ENCODE peak calls at places on chromosome 13, in nine cellular contexts. R is GM23338, F is nephron progenitor cell, M is neural crest cell, D is neural progenitor cell, I is stomach, K is cardiac muscle cell, G is Calu3, V is right atrium auricular region. T is an unnamed sample.

GRCh38 chr13:85772379-85772778 is 26.8 kb downstream of the SLITRK6 start:
- DNase-seq in R (no peak), F (no peak), M (no peak), D (no peak), I (no peak), K (no peak), G (no peak), V (no peak), T (no peak)

GRCh38 chr13:59447846-59448620 is 715.7 kb downstream of the DIAPH3 start:
- DNase-seq in R (peak), F (no peak), M (no peak), D (peak), I (no peak), K (no peak), G (no peak), V (no peak), T (no peak)

GRCh38 chr13:26563713-26564112 is 6.2 kb downstream of the WASF3 start:
- DNase-seq in R (no peak), F (no peak), M (no peak), D (no peak), I (no peak), K (no peak), G (no peak), V (no peak), T (no peak)

GRCh38 chr13:97493471-97493870 is 59.5 kb downstream of the RAP2A start:
- DNase-seq in R (no peak), F (no peak), M (no peak), D (no peak), I (no peak), K (no peak), G (no peak), V (no peak), T (no peak)

GRCh38 chr13:84445776-84446175 is 563.5 kb upstream of the SLITRK1 start:
- DNase-seq in R (no peak), F (no peak), M (no peak), D (no peak), I (no peak), K (no peak), G (no peak), V (no peak), T (no peak)

GRCh38 chr13:42947925-42948324 is 44.1 kb downstream of the EPSTI1 start:
- DNase-seq in R (no peak), F (no peak), M (no peak), D (no peak), I (no peak), K (no peak), G (no peak), V (no peak), T (no peak)

GRCh38 chr13:40508112-40508511 is 158.3 kb downstream of the FOXO1 start:
- DNase-seq in R (no peak), F (no peak), M (no peak), D (no peak), I (no peak), K (no peak), G (no peak), V (no peak), T (no peak)

GRCh38 chr13:94195715-94196114 is 283.8 kb downstream of the DCT start:
- DNase-seq in R (no peak), F (no peak), M (no peak), D (no peak), I (no peak), K (peak), G (no peak), V (no peak), T (no peak)

GRCh38 chr13:46804391-46804815 is 7.4 kb upstream of the ESD start:
- DNase-seq in R (no peak), F (no peak), M (no peak), D (no peak), I (no peak), K (no peak), G (peak), V (no peak), T (no peak)

GRCh38 chr13:40130871-40131636 is 475.6 kb downstream of the COG6 start:
- DNase-seq in R (no peak), F (no peak), M (no peak), D (no peak), I (no peak), K (no peak), G (no peak), V (no peak), T (no peak)

GRCh38 chr13:94661396-94661795 is 50.9 kb downstream of the SOX21 start:
- DNase-seq in R (no peak), F (no peak), M (no peak), D (peak), I (no peak), K (no peak), G (no peak), V (no peak), T (no peak)

DNA sequence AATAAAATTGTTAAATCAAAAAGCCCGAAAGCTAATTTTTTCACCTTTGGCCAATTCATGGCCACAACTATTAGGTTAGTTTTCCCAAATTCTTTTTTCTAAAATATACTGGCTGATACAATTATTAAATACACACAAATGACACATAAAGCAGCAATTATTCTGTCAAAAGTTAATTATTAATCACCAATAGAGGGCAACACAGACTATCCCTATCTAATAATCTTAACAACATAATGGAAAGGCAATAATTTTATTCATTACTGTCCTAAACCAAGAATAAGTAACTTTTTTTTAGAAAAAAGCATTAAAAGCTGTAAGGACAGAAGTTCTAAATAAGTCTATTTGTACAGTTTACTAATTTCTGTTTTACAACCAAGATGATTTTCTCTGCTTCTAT is 51.7 kb downstream of the KATNAL1 start:
- DNase-seq in R (no peak), F (no peak), M (no peak), D (no peak), I (no peak), K (no peak), G (no peak), V (no peak), T (no peak)
- TF ChIP-seq CTCF in R (no peak), F (no peak), M (no peak), D (no peak), I (no peak), K (no peak), G (no peak), V (no peak), T (no peak)

GRCh38 chr13:50514249-50514648 is 329.2 kb downstream of the DLEU7 start:
- DNase-seq in R (no peak), F (no peak), M (no peak), D (no peak), I (no peak), K (no peak), G (no peak), V (no peak), T (no peak)

GRCh38 chr13:50511877-50512332 is 331.6 kb downstream of the DLEU7 start:
- DNase-seq in R (no peak), F (no peak), M (no peak), D (no peak), I (no peak), K (no peak), G (no peak), V (no peak), T (no peak)

GRCh38 chr13:50513528-50513863 is 330.0 kb downstream of the DLEU7 start:
- DNase-seq in R (no peak), F (no peak), M (no peak), D (no peak), I (no peak), K (no peak), G (no peak), V (no peak), T (no peak)

GRCh38 chr13:50509771-50510441 is 333.6 kb downstream of the DLEU7 start:
- DNase-seq in R (no peak), F (no peak), M (no peak), D (no peak), I (no peak), K (no peak), G (no peak), V (no peak), T (no peak)

DNA sequence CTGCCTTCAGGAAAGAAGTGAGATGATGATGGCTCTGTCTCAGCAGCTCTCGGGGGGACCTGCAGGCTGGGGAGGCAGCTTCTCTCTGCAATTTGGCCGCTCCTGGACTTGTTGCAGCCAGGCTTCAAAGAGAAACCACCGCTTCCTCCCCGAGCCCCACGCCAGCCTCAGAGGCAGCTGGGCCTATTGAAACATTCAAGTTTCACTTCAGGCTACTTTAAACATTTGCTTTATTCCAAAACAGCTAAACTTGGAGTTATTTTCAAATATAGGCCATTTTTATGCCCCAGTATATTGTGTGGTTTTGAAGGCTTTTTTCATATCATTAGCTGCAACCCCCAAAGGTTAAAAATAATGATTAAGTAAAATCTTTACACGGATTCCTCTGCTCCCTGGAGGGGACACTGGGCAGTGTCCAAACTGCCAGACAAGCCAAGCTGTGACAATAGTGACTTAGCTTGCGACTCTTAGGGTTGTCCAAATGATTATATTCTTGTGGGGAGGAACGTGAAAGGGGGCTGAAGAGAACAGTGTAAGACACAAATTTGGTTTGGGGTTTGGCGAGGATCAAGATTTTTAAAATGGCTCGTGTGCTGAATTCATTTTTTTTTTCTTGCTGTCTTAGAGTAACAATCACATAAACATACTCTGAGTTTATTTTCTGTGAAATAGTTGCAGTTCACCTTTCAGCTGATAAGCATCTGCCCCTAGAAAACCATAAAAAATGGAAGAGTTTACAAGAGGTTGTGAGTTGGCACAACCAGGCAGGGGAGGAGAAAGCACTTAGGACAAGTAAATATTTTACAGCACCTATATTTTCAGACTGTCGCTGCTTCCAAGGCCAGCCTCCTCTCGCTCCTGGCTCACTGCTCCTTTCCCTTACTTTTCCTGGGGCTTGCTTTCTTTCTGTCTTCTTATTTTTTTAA is 330.6 kb downstream of the DLEU7 start:
- DNase-seq in R (no peak), F (peak), M (peak), D (peak), I (peak), K (peak), G (peak), V (peak), T (peak)
- TF ChIP-seq CTCF in R (no peak), F (no peak), M (no peak), D (peak), I (no peak), K (no peak), G (no peak), V (no peak), T (no peak)

GRCh38 chr13:37602743-37603381 is 4.3 kb upstream of the POSTN start:
- DNase-seq in R (no peak), F (no peak), M (no peak), D (no peak), I (no peak), K (peak), G (no peak), V (no peak), T (no peak)

GRCh38 chr13:37608750-37609339 is 10.3 kb upstream of the POSTN start:
- DNase-seq in R (no peak), F (no peak), M (no peak), D (no peak), I (no peak), K (no peak), G (no peak), V (no peak), T (no peak)
- TF ChIP-seq CTCF in R (no peak), F (peak), M (peak), D (peak), I (no peak), K (peak), G (no peak), V (no peak), T (no peak)

GRCh38 chr13:41650706-41651105 is 193.4 kb downstream of the RGCC start:
- DNase-seq in R (no peak), F (no peak), M (no peak), D (no peak), I (no peak), K (no peak), G (no peak), V (no peak), T (no peak)
- TF ChIP-seq CTCF in R (no peak), F (no peak), M (no peak), D (no peak), I (no peak), K (no peak), G (no peak), V (no peak), T (no peak)

DNA sequence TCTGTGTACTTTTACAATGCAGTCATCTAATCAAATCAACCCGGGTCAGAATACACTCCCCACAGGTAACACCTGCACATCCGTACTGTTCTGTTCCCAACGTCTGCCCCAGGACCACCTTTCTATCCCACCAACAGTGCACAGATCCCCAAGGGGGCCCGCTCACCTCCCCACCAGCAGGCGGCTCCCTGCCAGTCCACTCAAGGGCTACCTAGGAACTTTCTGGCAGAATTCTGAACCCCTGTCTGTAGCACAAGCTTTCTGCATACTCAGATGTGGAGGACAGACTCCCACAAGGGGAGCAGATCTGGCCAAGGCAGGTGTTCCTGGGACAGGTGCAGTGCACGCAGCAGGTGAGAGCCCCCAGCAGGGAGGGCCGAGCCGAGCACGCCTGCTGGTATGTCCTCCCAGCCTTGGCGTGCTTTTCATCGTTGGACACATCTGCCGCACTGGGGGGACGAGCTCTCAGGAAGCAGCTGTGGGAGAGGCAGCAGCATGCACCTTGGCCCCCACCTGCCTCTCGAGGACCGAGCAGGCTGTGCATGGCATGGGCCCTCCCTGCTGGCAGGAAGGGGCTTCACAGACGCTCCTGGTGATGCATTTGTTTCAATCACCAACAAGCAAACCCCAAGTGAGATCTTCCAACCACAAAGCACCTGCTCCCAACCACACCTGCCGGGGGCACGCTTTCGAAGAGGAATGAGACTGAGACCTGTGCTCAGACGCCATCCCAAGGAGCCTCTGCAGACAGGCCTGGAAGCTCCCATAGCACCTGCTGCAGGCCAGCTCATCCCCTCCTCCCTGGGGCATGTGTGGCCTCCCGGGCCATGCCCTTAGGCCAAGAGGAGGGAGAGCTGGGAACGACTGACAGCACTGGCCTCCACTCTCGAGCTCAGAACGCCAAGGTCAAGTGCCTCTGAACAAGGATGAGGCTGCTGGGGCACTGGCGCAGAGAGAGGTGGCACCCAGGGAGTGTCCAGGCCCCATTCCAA is 35.9 kb downstream of the RAB20 start:
- DNase-seq in R (no peak), F (no peak), M (no peak), D (no peak), I (no peak), K (no peak), G (no peak), V (no peak), T (no peak)
- TF ChIP-seq CTCF in R (peak), F (no peak), M (no peak), D (no peak), I (no peak), K (no peak), G (no peak), V (no peak), T (no peak)

DNA sequence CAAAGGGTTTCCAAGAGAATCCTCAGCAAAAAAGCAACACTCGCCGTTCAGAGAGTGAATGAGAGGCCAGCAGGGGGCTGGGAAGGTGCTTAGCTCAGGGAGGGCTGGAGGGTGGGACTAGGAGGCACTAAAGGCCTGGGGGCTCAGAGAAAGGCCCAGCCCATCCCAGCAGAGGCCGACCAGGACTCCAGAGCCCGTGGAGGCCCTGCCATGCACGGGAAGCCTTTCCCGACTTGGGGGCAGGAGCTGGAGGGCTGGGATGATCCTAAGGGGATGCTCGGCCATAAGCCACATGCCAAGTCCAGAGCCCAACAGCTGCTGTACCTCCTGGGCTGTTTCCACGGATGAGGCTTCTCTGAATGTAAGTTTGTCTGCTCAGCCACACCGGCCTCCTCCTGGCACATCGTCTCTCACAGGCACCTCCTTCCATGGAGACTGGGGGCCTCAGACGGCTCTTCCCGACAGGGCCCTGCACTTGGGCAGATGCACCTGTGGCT is 19.5 kb downstream of the RASA3 start:
- DNase-seq in R (peak), F (no peak), M (no peak), D (peak), I (no peak), K (no peak), G (no peak), V (peak), T (no peak)
- TF ChIP-seq CTCF in R (peak), F (no peak), M (no peak), D (peak), I (no peak), K (no peak), G (no peak), V (no peak), T (no peak)

GRCh38 chr13:58318495-58319167 is 687.1 kb downstream of the PCDH17 start:
- DNase-seq in R (no peak), F (no peak), M (no peak), D (no peak), I (no peak), K (no peak), G (no peak), V (no peak), T (no peak)

DNA sequence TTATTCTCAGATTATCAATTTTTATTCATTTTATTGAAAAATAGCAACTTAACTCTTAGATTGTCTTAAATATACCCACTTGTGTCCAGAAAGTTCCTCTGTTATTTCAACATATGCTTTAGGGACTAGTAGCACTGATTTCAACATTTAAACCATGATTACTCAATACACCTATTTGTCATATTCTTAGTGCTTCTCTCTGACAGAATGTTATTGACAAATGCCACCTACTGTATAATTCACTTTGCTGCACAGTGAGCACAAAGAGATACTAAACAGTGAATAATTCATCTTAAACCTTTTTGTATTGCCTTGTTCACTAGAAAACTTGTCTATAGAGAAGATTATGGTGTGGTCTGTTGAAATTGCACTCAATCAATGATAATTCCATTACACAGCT is 692.6 kb downstream of the PCDH17 start:
- DNase-seq in R (no peak), F (no peak), M (no peak), D (no peak), I (no peak), K (no peak), G (no peak), V (no peak), T (no peak)
- TF ChIP-seq CTCF in R (no peak), F (no peak), M (no peak), D (no peak), I (no peak), K (no peak), G (no peak), V (no peak), T (no peak)

T was measured in activated B cell treated with CpG ODN at 0.5 μM for 24 hours.